ENCODE peak calls at places on chromosomes 5 and 9, in seven cellular contexts. One of them, this sample, is unnamed.

GRCh38 chr5:38154615-38155204 is 103.6 kb upstream of the EGFLAM start:
- DNase-seq in fibroblast of lung: no peak
- DNase-seq in IMR-90: no peak
- DNase-seq in hepatocyte: no peak
- DNase-seq in cardiac fibroblast: no peak
- DNase-seq in lower leg skin: no peak
- DNase-seq in PC-9: no peak
- DNase-seq in this sample: no peak

GRCh38 chr5:143739741-143740140 is 72.2 kb upstream of the HMHB1 start:
- DNase-seq in lower leg skin: no peak
- DNase-seq in cardiac fibroblast: no peak
- DNase-seq in fibroblast of lung: no peak
- DNase-seq in PC-9: no peak
- DNase-seq in hepatocyte: no peak
- DNase-seq in IMR-90: peak; percentile 22
- DNase-seq in this sample: peak; percentile 35

GRCh38 chr5:40688127-40688756 is 8.5 kb downstream of the PTGER4 start:
- DNase-seq in hepatocyte: peak; percentile 88
- DNase-seq in lower leg skin: peak; percentile 94
- DNase-seq in cardiac fibroblast: peak; percentile 91
- DNase-seq in PC-9: peak; percentile 80
- DNase-seq in fibroblast of lung: peak; percentile 94
- DNase-seq in IMR-90: peak; percentile 89
- DNase-seq in this sample: peak; percentile 82

GRCh38 chr9:116901260-116901659 is 214.2 kb downstream of the TRIM32 start:
- DNase-seq in IMR-90: peak; percentile 8
- DNase-seq in lower leg skin: no peak
- DNase-seq in fibroblast of lung: no peak
- DNase-seq in cardiac fibroblast: no peak
- DNase-seq in PC-9: peak; percentile 79
- DNase-seq in hepatocyte: no peak
- DNase-seq in this sample: peak; percentile 6

GRCh38 chr5:55141945-55142690 is 17.9 kb upstream of the GPX8 start:
- DNase-seq in PC-9: no peak
- DNase-seq in lower leg skin: no peak
- DNase-seq in fibroblast of lung: no peak
- DNase-seq in cardiac fibroblast: no peak
- DNase-seq in hepatocyte: no peak
- DNase-seq in IMR-90: no peak
- DNase-seq in this sample: no peak

GRCh38 chr9:121333950-121334773 is 35.9 kb downstream of the STOM start:
- DNase-seq in PC-9: peak; percentile 59
- DNase-seq in lower leg skin: no peak
- DNase-seq in cardiac fibroblast: no peak
- DNase-seq in hepatocyte: no peak
- DNase-seq in fibroblast of lung: no peak
- DNase-seq in IMR-90: no peak
- DNase-seq in this sample: no peak

GRCh38 chr5:91910655-91911054 is 527.5 kb upstream of the ARRDC3 start:
- DNase-seq in IMR-90: no peak
- DNase-seq in lower leg skin: no peak
- DNase-seq in PC-9: no peak
- DNase-seq in hepatocyte: no peak
- DNase-seq in cardiac fibroblast: no peak
- DNase-seq in fibroblast of lung: no peak
- DNase-seq in this sample: no peak

GRCh38 chr5:135436856-135437795 is 10.0 kb downstream of the DCANP1 start:
- DNase-seq in PC-9: no peak
- DNase-seq in fibroblast of lung: no peak
- DNase-seq in lower leg skin: peak; percentile 82
- DNase-seq in IMR-90: no peak
- DNase-seq in cardiac fibroblast: no peak
- DNase-seq in hepatocyte: no peak
- DNase-seq in this sample: no peak

GRCh38 chr5:133944263-133945230 is 23.9 kb downstream of the C5orf15 start:
- DNase-seq in cardiac fibroblast: peak; percentile 70
- DNase-seq in IMR-90: peak; percentile 44
- DNase-seq in fibroblast of lung: peak; percentile 60
- DNase-seq in PC-9: peak; percentile 70
- DNase-seq in lower leg skin: no peak
- DNase-seq in hepatocyte: peak; percentile 84
- DNase-seq in this sample: peak; percentile 17

GRCh38 chr5:88683506-88684135 is 199.4 kb downstream of the MEF2C start:
- DNase-seq in IMR-90: no peak
- DNase-seq in lower leg skin: no peak
- DNase-seq in hepatocyte: no peak
- DNase-seq in fibroblast of lung: no peak
- DNase-seq in cardiac fibroblast: no peak
- DNase-seq in PC-9: no peak
- DNase-seq in this sample: no peak
- TF ChIP-seq CTCF in IMR-90: no peak
- TF ChIP-seq CTCF in lower leg skin: no peak
- TF ChIP-seq CTCF in hepatocyte: no peak
- TF ChIP-seq CTCF in fibroblast of lung: no peak
- TF ChIP-seq CTCF in cardiac fibroblast: no peak
- TF ChIP-seq CTCF in PC-9: no peak
- TF ChIP-seq CTCF in this sample: no peak

GRCh38 chr5:160419458-160420330 is 813 bp upstream of the SLU7 start:
- DNase-seq in fibroblast of lung: no peak
- DNase-seq in PC-9: no peak
- DNase-seq in IMR-90: no peak
- DNase-seq in lower leg skin: no peak
- DNase-seq in hepatocyte: no peak
- DNase-seq in cardiac fibroblast: no peak
- DNase-seq in this sample: no peak
- H3K4me3 ChIP-seq in fibroblast of lung: peak overlapping the region; percentile 95
- H3K4me3 ChIP-seq in PC-9: peak overlapping the region; percentile 66
- H3K4me3 ChIP-seq in IMR-90: peak overlapping the region; percentile 87
- H3K4me3 ChIP-seq in lower leg skin: peak overlapping the region; percentile 65
- H3K4me3 ChIP-seq in hepatocyte: peak overlapping the region; percentile 24
- H3K4me3 ChIP-seq in cardiac fibroblast: peak overlapping the region; percentile 89
- H3K4me3 ChIP-seq in this sample: peak overlapping the region; percentile 97

DNA sequence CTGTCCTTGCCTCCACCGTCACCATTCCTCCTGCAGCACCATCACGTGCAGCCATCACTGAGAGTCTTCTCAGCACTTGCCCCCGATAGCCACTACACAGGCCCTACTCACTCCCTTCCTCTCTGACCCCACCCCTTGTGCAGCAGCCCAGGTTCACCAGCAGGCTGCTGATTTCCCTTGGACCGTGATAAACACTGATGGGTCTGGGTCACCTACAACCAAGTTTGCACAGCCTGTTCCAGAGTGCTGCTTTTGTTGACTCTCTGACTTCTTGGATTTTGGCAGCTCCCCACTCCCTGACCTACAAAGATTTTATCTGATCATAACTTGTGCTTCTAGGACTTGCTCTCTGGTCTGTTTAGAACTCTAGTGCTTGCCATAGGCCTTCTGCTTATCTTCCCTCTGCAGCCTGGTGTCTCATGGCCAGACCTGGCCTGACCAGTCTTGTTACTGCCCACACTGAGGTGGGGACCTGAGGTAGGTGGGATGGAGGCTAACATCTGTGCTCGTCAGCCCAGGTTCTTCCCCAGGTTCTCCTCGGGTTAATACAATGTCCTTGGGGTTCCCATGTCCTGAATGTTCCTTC is 109.3 kb downstream of the TARS1 start:
- DNase-seq in hepatocyte: no peak
- DNase-seq in fibroblast of lung: no peak
- DNase-seq in lower leg skin: no peak
- DNase-seq in PC-9: no peak
- DNase-seq in IMR-90: no peak
- DNase-seq in cardiac fibroblast: no peak
- DNase-seq in this sample: no peak
- TF ChIP-seq CTCF in hepatocyte: no peak
- TF ChIP-seq CTCF in fibroblast of lung: no peak
- TF ChIP-seq CTCF in lower leg skin: no peak
- TF ChIP-seq CTCF in PC-9: no peak
- TF ChIP-seq CTCF in IMR-90: no peak
- TF ChIP-seq CTCF in cardiac fibroblast: no peak
- TF ChIP-seq CTCF in this sample: no peak

DNA sequence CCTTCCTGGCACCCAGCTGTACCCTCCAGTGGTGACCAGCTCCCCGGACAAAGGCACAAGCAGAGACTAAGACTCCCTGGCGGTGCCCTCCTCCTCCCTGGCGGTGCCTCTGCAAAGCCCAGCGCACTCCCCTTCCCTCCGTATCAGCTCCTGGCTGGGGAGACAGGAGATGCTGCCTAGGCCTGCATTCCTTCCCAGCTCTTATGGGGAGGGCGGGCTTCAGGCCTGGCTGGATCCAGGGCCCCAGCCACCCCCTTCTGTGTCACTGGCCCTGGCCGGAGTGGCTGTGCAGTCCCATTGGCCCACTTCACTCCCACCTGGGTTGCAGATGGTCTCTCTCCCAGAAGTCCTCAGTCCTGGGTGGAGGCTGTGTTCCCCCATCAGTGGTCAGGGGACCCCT is 6.4 kb downstream of the LCN12 start:
- DNase-seq in PC-9: no peak
- DNase-seq in hepatocyte: no peak
- DNase-seq in fibroblast of lung: no peak
- DNase-seq in lower leg skin: no peak
- DNase-seq in cardiac fibroblast: no peak
- DNase-seq in IMR-90: no peak
- DNase-seq in this sample: no peak
- H3K4me3 ChIP-seq in PC-9: no peak overlapping the region
- H3K4me3 ChIP-seq in hepatocyte: no peak overlapping the region
- H3K4me3 ChIP-seq in fibroblast of lung: no peak overlapping the region
- H3K4me3 ChIP-seq in lower leg skin: no peak overlapping the region
- H3K4me3 ChIP-seq in cardiac fibroblast: no peak overlapping the region
- H3K4me3 ChIP-seq in IMR-90: no peak overlapping the region
- H3K4me3 ChIP-seq in this sample: no peak overlapping the region

DNA sequence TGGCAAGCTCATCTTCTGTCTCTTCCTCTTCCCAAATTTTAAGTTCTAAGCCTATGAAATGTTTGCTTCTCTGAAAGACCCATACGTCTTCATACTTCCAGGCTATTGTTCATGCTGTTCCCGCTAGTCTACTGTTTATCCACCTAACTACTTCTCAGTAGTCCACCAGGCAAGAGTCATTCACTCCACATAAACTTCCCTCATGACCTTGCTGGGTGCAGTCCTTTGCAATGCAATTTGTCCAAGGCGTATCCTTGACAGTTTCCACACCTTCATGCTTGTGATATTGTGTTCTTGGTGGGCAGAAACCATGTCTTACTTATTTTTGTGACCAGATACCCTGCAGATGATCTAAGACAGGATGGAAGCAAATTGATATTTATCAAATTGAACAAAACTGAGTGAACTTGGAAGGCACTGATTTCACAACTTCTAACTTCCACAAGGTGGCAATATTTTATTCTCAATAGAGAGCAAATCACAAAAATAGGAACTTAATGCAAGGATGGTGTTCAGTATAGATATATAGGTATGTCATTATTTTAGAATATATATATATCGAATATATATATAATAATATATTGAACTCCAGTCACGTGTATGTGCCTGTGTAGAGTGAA is 30.3 kb downstream of the TYRP1 start:
- DNase-seq in hepatocyte: no peak
- DNase-seq in IMR-90: peak; percentile 40
- DNase-seq in PC-9: peak; percentile 48
- DNase-seq in cardiac fibroblast: peak; percentile 46
- DNase-seq in lower leg skin: no peak
- DNase-seq in fibroblast of lung: peak; percentile 67
- DNase-seq in this sample: peak; percentile 31
- TF ChIP-seq CTCF in hepatocyte: peak; percentile 76
- TF ChIP-seq CTCF in IMR-90: peak; percentile 59
- TF ChIP-seq CTCF in PC-9: peak; percentile 59
- TF ChIP-seq CTCF in cardiac fibroblast: peak; percentile 47
- TF ChIP-seq CTCF in lower leg skin: no peak
- TF ChIP-seq CTCF in fibroblast of lung: no peak
- TF ChIP-seq CTCF in this sample: peak; percentile 60

GRCh38 chr5:142645456-142645855 is 40.4 kb downstream of the FGF1 start:
- DNase-seq in hepatocyte: no peak
- DNase-seq in fibroblast of lung: no peak
- DNase-seq in IMR-90: no peak
- DNase-seq in PC-9: no peak
- DNase-seq in lower leg skin: no peak
- DNase-seq in cardiac fibroblast: no peak
- DNase-seq in this sample: no peak
- H3K4me3 ChIP-seq in hepatocyte: no peak overlapping the region
- H3K4me3 ChIP-seq in fibroblast of lung: no peak overlapping the region
- H3K4me3 ChIP-seq in IMR-90: no peak overlapping the region
- H3K4me3 ChIP-seq in PC-9: peak overlapping the region; percentile 6
- H3K4me3 ChIP-seq in lower leg skin: no peak overlapping the region
- H3K4me3 ChIP-seq in cardiac fibroblast: no peak overlapping the region
- H3K4me3 ChIP-seq in this sample: peak overlapping the region; percentile 41